ENCODE peak calls at places on chromosomes 3 and 15, in eight cellular contexts. C is stimulated activated CD4-positive, alpha-beta T cell treated with anti-CD3 and anti-CD28 coated beads, TNF-alpha, amount 100 ng/mL, for 1 hour; T is bronchial epithelial cell; M is fibroblast of lung; B is fibroblast of pulmonary artery; L is esophagus squamous epithelium; K is globus pallidus; X is aorta. E is an unnamed sample.
A peak's percentile ranks its signal among the peaks of the same experiment; 100 is the strongest.

GRCh38 chr3:108862865-108863798 is 40.5 kb downstream of the TRAT1 start:
- DNase-seq in C (no peak), T (peak; percentile 94), M (peak; percentile 77), B (peak; percentile 53), L (no peak), K (no peak), X (no peak), E (peak; percentile 84)

GRCh38 chr15:70362350-70362749 is 264.6 kb upstream of the TLE3 start:
- DNase-seq in C (no peak), T (no peak), M (no peak), B (no peak), L (no peak), K (no peak), X (no peak), E (no peak)

GRCh38 chr3:66418432-66419052 is 82.3 kb downstream of the LRIG1 start:
- DNase-seq in C (no peak), T (peak; percentile 40), M (peak; percentile 81), B (no peak), L (no peak), K (peak; percentile 89), X (peak; percentile 78), E (no peak)

GRCh38 chr3:34067442-34068130 is 269.2 kb downstream of the PDCD6IP start:
- DNase-seq in C (no peak), T (no peak), M (no peak), B (no peak), L (no peak), K (peak; percentile 20), X (no peak), E (no peak)

GRCh38 chr3:78337801-78338211 is 1297.9 kb downstream of the ROBO2 start:
- DNase-seq in C (no peak), T (peak; percentile 1), M (no peak), B (peak; percentile 1), L (no peak), K (no peak), X (no peak), E (peak; percentile 30)

GRCh38 chr15:67834593-67835348 is 5.1 kb downstream of the RNU6-1 start:
- DNase-seq in C (no peak), T (no peak), M (no peak), B (no peak), L (no peak), K (no peak), X (no peak), E (no peak)

GRCh38 chr3:112327371-112327951 is 5.5 kb upstream of the CD200 start:
- DNase-seq in C (no peak), T (peak; percentile 65), M (peak; percentile 77), B (peak; percentile 87), L (no peak), K (peak; percentile 82), X (no peak), E (peak; percentile 69)

GRCh38 chr3:140276698-140277097 is 341.7 kb downstream of the CLSTN2 start:
- DNase-seq in C (no peak), T (peak; percentile 42), M (no peak), B (peak; percentile 23), L (no peak), K (no peak), X (no peak), E (peak; percentile 16)

GRCh38 chr15:98997312-98997711 is 10.3 kb downstream of the PGPEP1L start:
- DNase-seq in C (no peak), T (no peak), M (no peak), B (no peak), L (no peak), K (no peak), X (no peak), E (no peak)

GRCh38 chr15:85615930-85616329 is 178.8 kb downstream of the KLHL25 start:
- DNase-seq in C (no peak), T (peak; percentile 16), M (peak; percentile 73), B (peak; percentile 71), L (no peak), K (no peak), X (no peak), E (peak; percentile 38)

GRCh38 chr15:29348308-29348914 is 78.8 kb upstream of the NSMCE3 start:
- DNase-seq in C (no peak), T (peak; percentile 1), M (no peak), B (peak; percentile 9), L (no peak), K (no peak), X (peak; percentile 57), E (no peak)

GRCh38 chr3:127137113-127137512 is 55.8 kb upstream of the PRR23E start:
- DNase-seq in C (no peak), T (no peak), M (no peak), B (no peak), L (no peak), K (no peak), X (no peak), E (no peak)

GRCh38 chr3:189123595-189124387 is 48.0 kb upstream of the TPRG1 start:
- DNase-seq in C (no peak), T (no peak), M (no peak), B (peak; percentile 35), L (no peak), K (peak; percentile 23), X (no peak), E (no peak)

GRCh38 chr15:42147431-42147735 is 9.1 kb downstream of the PLA2G4F start:
- DNase-seq in C (no peak), T (no peak), M (no peak), B (no peak), L (no peak), K (no peak), X (no peak), E (no peak)

GRCh38 chr15:75578948-75579908 is at the start of gene PTPN9:
- DNase-seq in C (peak; percentile 33), T (peak; percentile 32), M (peak; percentile 77), B (peak; percentile 75), L (no peak), K (peak; percentile 77), X (peak; percentile 86), E (peak; percentile 65)

GRCh38 chr15:55823191-55823670 is 80.3 kb upstream of the PRTG start:
- DNase-seq in C (no peak), T (peak; percentile 12), M (peak; percentile 94), B (peak; percentile 81), L (no peak), K (no peak), X (no peak), E (no peak)

GRCh38 chr3:147393261-147393964 is 12.9 kb downstream of the ZIC4 start:
- DNase-seq in C (no peak), T (no peak), M (no peak), B (no peak), L (no peak), K (peak; percentile 85), X (no peak), E (no peak)

GRCh38 chr3:135531996-135532395 is 433.5 kb upstream of the PPP2R3A start:
- DNase-seq in C (no peak), T (no peak), M (no peak), B (no peak), L (no peak), K (no peak), X (no peak), E (no peak)

GRCh38 chr3:53956591-53956990 is 64.9 kb upstream of the SELENOK start:
- DNase-seq in C (no peak), T (no peak), M (no peak), B (no peak), L (no peak), K (no peak), X (no peak), E (no peak)

GRCh38 chr15:65375871-65376552 is 1.8 kb downstream of the IGDCC3 start:
- DNase-seq in C (no peak), T (no peak), M (no peak), B (no peak), L (no peak), K (no peak), X (no peak), E (no peak)

GRCh38 chr3:195508185-195508584 is 34.9 kb downstream of the PPP1R2 start:
- DNase-seq in C (no peak), T (no peak), M (no peak), B (no peak), L (no peak), K (no peak), X (no peak), E (no peak)

GRCh38 chr3:177852001-177852400 is 654.7 kb upstream of the TBL1XR1 start:
- DNase-seq in C (no peak), T (no peak), M (no peak), B (peak; percentile 35), L (no peak), K (no peak), X (no peak), E (peak; percentile 35)

GRCh38 chr3:52108302-52109232 is 45.7 kb downstream of the POC1A start:
- DNase-seq in C (no peak), T (no peak), M (peak; percentile 28), B (peak; percentile 49), L (no peak), K (peak; percentile 79), X (peak; percentile 59), E (no peak)

GRCh38 chr3:72960812-72961518 is 35.6 kb upstream of the PPP4R2 start:
- DNase-seq in C (no peak), T (no peak), M (peak; percentile 85), B (peak; percentile 91), L (no peak), K (peak; percentile 69), X (peak; percentile 53), E (no peak)

GRCh38 chr3:55604414-55604813 is 117.3 kb upstream of the WNT5A start:
- DNase-seq in C (no peak), T (peak; percentile 37), M (no peak), B (no peak), L (no peak), K (no peak), X (no peak), E (no peak)

GRCh38 chr3:60652829-60653228 is 598.4 kb downstream of the FHIT start:
- DNase-seq in C (no peak), T (no peak), M (no peak), B (no peak), L (no peak), K (no peak), X (no peak), E (no peak)

GRCh38 chr3:16335772-16336621 is 71.0 kb downstream of the OXNAD1 start:
- DNase-seq in C (no peak), T (no peak), M (no peak), B (peak; percentile 22), L (no peak), K (no peak), X (no peak), E (no peak)

GRCh38 chr3:192851821-192852352 is 65.8 kb downstream of the MB21D2 start:
- DNase-seq in C (no peak), T (peak; percentile 92), M (peak; percentile 80), B (peak; percentile 87), L (no peak), K (peak; percentile 40), X (peak; percentile 79), E (peak; percentile 99)

GRCh38 chr15:67824157-67824899 is 981 bp upstream of the SKOR1 start:
- DNase-seq in C (no peak), T (no peak), M (no peak), B (no peak), L (no peak), K (no peak), X (no peak), E (no peak)

GRCh38 chr15:29734917-29735572 is 87.2 kb downstream of the TJP1 start:
- DNase-seq in C (no peak), T (peak; percentile 67), M (no peak), B (no peak), L (no peak), K (no peak), X (no peak), E (peak; percentile 77)

GRCh38 chr3:29373016-29373690 is 92.3 kb downstream of the RBMS3 start:
- DNase-seq in C (no peak), T (no peak), M (peak; percentile 35), B (peak; percentile 31), L (no peak), K (no peak), X (no peak), E (no peak)

GRCh38 chr3:188122571-188123169 is 31.3 kb upstream of the LPP start:
- DNase-seq in C (no peak), T (no peak), M (peak; percentile 39), B (no peak), L (no peak), K (no peak), X (no peak), E (no peak)

GRCh38 chr15:85770014-85770721 is 24.6 kb downstream of the KLHL25 start:
- DNase-seq in C (no peak), T (peak; percentile 37), M (no peak), B (no peak), L (no peak), K (no peak), X (no peak), E (no peak)

GRCh38 chr15:61517776-61518175 is 288.7 kb upstream of the RORA start:
- DNase-seq in C (no peak), T (no peak), M (no peak), B (no peak), L (no peak), K (no peak), X (no peak), E (no peak)

E was measured in PC-3.